ENCODE peak calls at places on chromosomes 2 and 18, in eight cellular contexts. One of them, this sample, is unnamed.

GRCh38 chr2:100757621-100758394 is 62.1 kb upstream of the NPAS2 start:
- DNase-seq in NCI-H1930: no peak
- DNase-seq in activated CD8-positive, alpha-beta T cell treated with anti-CD3 and anti-CD28 coated beads for 36 hours: no peak
- DNase-seq in 8988T: no peak
- DNase-seq in SK-MEL-5: peak
- DNase-seq in ACHN: no peak
- DNase-seq in hepatocyte: peak
- DNase-seq in neural crest cell: no peak
- DNase-seq in this sample: no peak

GRCh38 chr2:177740718-177741117 is 331.9 kb downstream of the PDE11A start:
- DNase-seq in neural crest cell: no peak
- DNase-seq in 8988T: no peak
- DNase-seq in ACHN: no peak
- DNase-seq in SK-MEL-5: no peak
- DNase-seq in activated CD8-positive, alpha-beta T cell treated with anti-CD3 and anti-CD28 coated beads for 36 hours: no peak
- DNase-seq in NCI-H1930: no peak
- DNase-seq in hepatocyte: no peak
- DNase-seq in this sample: no peak

GRCh38 chr2:105618351-105618659 is 126.4 kb upstream of the NCK2 start:
- DNase-seq in NCI-H1930: no peak
- DNase-seq in neural crest cell: no peak
- DNase-seq in SK-MEL-5: no peak
- DNase-seq in hepatocyte: no peak
- DNase-seq in activated CD8-positive, alpha-beta T cell treated with anti-CD3 and anti-CD28 coated beads for 36 hours: peak
- DNase-seq in 8988T: no peak
- DNase-seq in ACHN: no peak
- DNase-seq in this sample: no peak

GRCh38 chr18:61697306-61697909 is 195.4 kb downstream of the RNF152 start:
- DNase-seq in neural crest cell: no peak
- DNase-seq in SK-MEL-5: no peak
- DNase-seq in 8988T: no peak
- DNase-seq in activated CD8-positive, alpha-beta T cell treated with anti-CD3 and anti-CD28 coated beads for 36 hours: no peak
- DNase-seq in hepatocyte: no peak
- DNase-seq in NCI-H1930: no peak
- DNase-seq in ACHN: no peak
- DNase-seq in this sample: no peak

GRCh38 chr2:69582582-69583176 is 60.9 kb downstream of the AAK1 start:
- DNase-seq in SK-MEL-5: peak
- DNase-seq in 8988T: no peak
- DNase-seq in neural crest cell: no peak
- DNase-seq in ACHN: peak
- DNase-seq in activated CD8-positive, alpha-beta T cell treated with anti-CD3 and anti-CD28 coated beads for 36 hours: peak
- DNase-seq in NCI-H1930: no peak
- DNase-seq in hepatocyte: peak
- DNase-seq in this sample: no peak

GRCh38 chr2:232892221-232892620 is 22.2 kb downstream of the SNORC start:
- DNase-seq in SK-MEL-5: no peak
- DNase-seq in ACHN: no peak
- DNase-seq in NCI-H1930: no peak
- DNase-seq in 8988T: no peak
- DNase-seq in neural crest cell: no peak
- DNase-seq in activated CD8-positive, alpha-beta T cell treated with anti-CD3 and anti-CD28 coated beads for 36 hours: no peak
- DNase-seq in hepatocyte: no peak
- DNase-seq in this sample: no peak

GRCh38 chr18:25038261-25038660 is 313.7 kb downstream of the ZNF521 start:
- DNase-seq in ACHN: no peak
- DNase-seq in hepatocyte: no peak
- DNase-seq in 8988T: no peak
- DNase-seq in activated CD8-positive, alpha-beta T cell treated with anti-CD3 and anti-CD28 coated beads for 36 hours: no peak
- DNase-seq in SK-MEL-5: no peak
- DNase-seq in NCI-H1930: peak
- DNase-seq in neural crest cell: peak
- DNase-seq in this sample: no peak

GRCh38 chr2:209162129-209162528 is 261.7 kb upstream of the MAP2 start:
- DNase-seq in NCI-H1930: no peak
- DNase-seq in SK-MEL-5: no peak
- DNase-seq in activated CD8-positive, alpha-beta T cell treated with anti-CD3 and anti-CD28 coated beads for 36 hours: no peak
- DNase-seq in 8988T: no peak
- DNase-seq in ACHN: no peak
- DNase-seq in neural crest cell: no peak
- DNase-seq in hepatocyte: no peak
- DNase-seq in this sample: no peak

GRCh38 chr2:50987914-50988313 is 44.0 kb downstream of the NRXN1 start:
- DNase-seq in 8988T: no peak
- DNase-seq in SK-MEL-5: no peak
- DNase-seq in activated CD8-positive, alpha-beta T cell treated with anti-CD3 and anti-CD28 coated beads for 36 hours: no peak
- DNase-seq in ACHN: no peak
- DNase-seq in NCI-H1930: no peak
- DNase-seq in hepatocyte: no peak
- DNase-seq in neural crest cell: no peak
- DNase-seq in this sample: no peak

GRCh38 chr2:172995323-172996244 is 80.1 kb upstream of the MAP3K20 start:
- DNase-seq in NCI-H1930: no peak
- DNase-seq in hepatocyte: peak
- DNase-seq in neural crest cell: no peak
- DNase-seq in activated CD8-positive, alpha-beta T cell treated with anti-CD3 and anti-CD28 coated beads for 36 hours: no peak
- DNase-seq in SK-MEL-5: peak
- DNase-seq in ACHN: peak
- DNase-seq in 8988T: no peak
- DNase-seq in this sample: peak

GRCh38 chr2:8761529-8762164 is 75.8 kb downstream of the KIDINS220 start:
- DNase-seq in NCI-H1930: no peak
- DNase-seq in ACHN: peak
- DNase-seq in 8988T: peak
- DNase-seq in neural crest cell: no peak
- DNase-seq in hepatocyte: peak
- DNase-seq in activated CD8-positive, alpha-beta T cell treated with anti-CD3 and anti-CD28 coated beads for 36 hours: no peak
- DNase-seq in SK-MEL-5: peak
- DNase-seq in this sample: no peak

GRCh38 chr18:23824704-23825103 is 135.5 kb downstream of the LAMA3 start:
- DNase-seq in 8988T: no peak
- DNase-seq in activated CD8-positive, alpha-beta T cell treated with anti-CD3 and anti-CD28 coated beads for 36 hours: no peak
- DNase-seq in NCI-H1930: no peak
- DNase-seq in neural crest cell: no peak
- DNase-seq in ACHN: peak
- DNase-seq in SK-MEL-5: no peak
- DNase-seq in hepatocyte: peak
- DNase-seq in this sample: no peak

GRCh38 chr2:142892715-142893114 is 15.3 kb downstream of the KYNU start:
- DNase-seq in ACHN: no peak
- DNase-seq in hepatocyte: no peak
- DNase-seq in 8988T: no peak
- DNase-seq in neural crest cell: no peak
- DNase-seq in SK-MEL-5: no peak
- DNase-seq in NCI-H1930: no peak
- DNase-seq in activated CD8-positive, alpha-beta T cell treated with anti-CD3 and anti-CD28 coated beads for 36 hours: no peak
- DNase-seq in this sample: no peak

GRCh38 chr18:28690100-28690499 is 513.2 kb upstream of the CDH2 start:
- DNase-seq in activated CD8-positive, alpha-beta T cell treated with anti-CD3 and anti-CD28 coated beads for 36 hours: no peak
- DNase-seq in ACHN: no peak
- DNase-seq in neural crest cell: no peak
- DNase-seq in hepatocyte: no peak
- DNase-seq in 8988T: no peak
- DNase-seq in SK-MEL-5: no peak
- DNase-seq in NCI-H1930: no peak
- DNase-seq in this sample: no peak

GRCh38 chr2:159606287-159606686 is 10.1 kb downstream of the BAZ2B start:
- DNase-seq in NCI-H1930: no peak
- DNase-seq in hepatocyte: no peak
- DNase-seq in ACHN: no peak
- DNase-seq in SK-MEL-5: no peak
- DNase-seq in neural crest cell: no peak
- DNase-seq in activated CD8-positive, alpha-beta T cell treated with anti-CD3 and anti-CD28 coated beads for 36 hours: no peak
- DNase-seq in 8988T: no peak
- DNase-seq in this sample: no peak

GRCh38 chr2:53859354-53860159 is at the start of gene GPR75:
- DNase-seq in ACHN: peak
- DNase-seq in neural crest cell: no peak
- DNase-seq in hepatocyte: peak
- DNase-seq in SK-MEL-5: no peak
- DNase-seq in NCI-H1930: no peak
- DNase-seq in activated CD8-positive, alpha-beta T cell treated with anti-CD3 and anti-CD28 coated beads for 36 hours: no peak
- DNase-seq in 8988T: no peak
- DNase-seq in this sample: no peak

GRCh38 chr2:8515390-8515761 is 166.5 kb upstream of the ID2 start:
- DNase-seq in ACHN: no peak
- DNase-seq in activated CD8-positive, alpha-beta T cell treated with anti-CD3 and anti-CD28 coated beads for 36 hours: peak
- DNase-seq in NCI-H1930: no peak
- DNase-seq in 8988T: no peak
- DNase-seq in neural crest cell: no peak
- DNase-seq in SK-MEL-5: no peak
- DNase-seq in hepatocyte: no peak
- DNase-seq in this sample: no peak

GRCh38 chr18:24076950-24077349 is 61.9 kb upstream of the CABYR start:
- DNase-seq in SK-MEL-5: no peak
- DNase-seq in ACHN: no peak
- DNase-seq in hepatocyte: no peak
- DNase-seq in NCI-H1930: no peak
- DNase-seq in neural crest cell: no peak
- DNase-seq in 8988T: no peak
- DNase-seq in activated CD8-positive, alpha-beta T cell treated with anti-CD3 and anti-CD28 coated beads for 36 hours: no peak
- DNase-seq in this sample: no peak

GRCh38 chr18:37754141-37754540 is 188.5 kb upstream of the CELF4 start:
- DNase-seq in NCI-H1930: no peak
- DNase-seq in neural crest cell: no peak
- DNase-seq in ACHN: no peak
- DNase-seq in activated CD8-positive, alpha-beta T cell treated with anti-CD3 and anti-CD28 coated beads for 36 hours: no peak
- DNase-seq in hepatocyte: no peak
- DNase-seq in 8988T: no peak
- DNase-seq in SK-MEL-5: no peak
- DNase-seq in this sample: no peak

GRCh38 chr2:131724019-131724418 is 196.3 kb downstream of the CCDC74A start:
- DNase-seq in neural crest cell: no peak
- DNase-seq in SK-MEL-5: no peak
- DNase-seq in 8988T: no peak
- DNase-seq in hepatocyte: no peak
- DNase-seq in activated CD8-positive, alpha-beta T cell treated with anti-CD3 and anti-CD28 coated beads for 36 hours: no peak
- DNase-seq in NCI-H1930: no peak
- DNase-seq in ACHN: no peak
- DNase-seq in this sample: no peak

GRCh38 chr2:95041060-95041823 is 15.7 kb downstream of the MAL start:
- DNase-seq in SK-MEL-5: peak
- DNase-seq in ACHN: no peak
- DNase-seq in activated CD8-positive, alpha-beta T cell treated with anti-CD3 and anti-CD28 coated beads for 36 hours: peak
- DNase-seq in 8988T: no peak
- DNase-seq in neural crest cell: no peak
- DNase-seq in hepatocyte: no peak
- DNase-seq in NCI-H1930: no peak
- DNase-seq in this sample: no peak

GRCh38 chr2:218858138-218858445 is 1.5 kb upstream of the WNT6 start:
- DNase-seq in ACHN: no peak
- DNase-seq in SK-MEL-5: no peak
- DNase-seq in hepatocyte: no peak
- DNase-seq in 8988T: no peak
- DNase-seq in neural crest cell: no peak
- DNase-seq in NCI-H1930: no peak
- DNase-seq in activated CD8-positive, alpha-beta T cell treated with anti-CD3 and anti-CD28 coated beads for 36 hours: no peak
- DNase-seq in this sample: no peak

GRCh38 chr2:177585234-177585863 is 192.8 kb downstream of the AGPS start:
- DNase-seq in NCI-H1930: no peak
- DNase-seq in ACHN: no peak
- DNase-seq in activated CD8-positive, alpha-beta T cell treated with anti-CD3 and anti-CD28 coated beads for 36 hours: no peak
- DNase-seq in hepatocyte: no peak
- DNase-seq in 8988T: no peak
- DNase-seq in neural crest cell: no peak
- DNase-seq in SK-MEL-5: no peak
- DNase-seq in this sample: no peak

GRCh38 chr2:42976400-42976799 is 184.0 kb upstream of the HAAO start:
- DNase-seq in activated CD8-positive, alpha-beta T cell treated with anti-CD3 and anti-CD28 coated beads for 36 hours: no peak
- DNase-seq in NCI-H1930: no peak
- DNase-seq in neural crest cell: no peak
- DNase-seq in 8988T: no peak
- DNase-seq in SK-MEL-5: no peak
- DNase-seq in hepatocyte: no peak
- DNase-seq in ACHN: no peak
- DNase-seq in this sample: no peak

GRCh38 chr18:74196220-74197119 is 48.1 kb downstream of the TIMM21 start:
- DNase-seq in SK-MEL-5: peak
- DNase-seq in 8988T: no peak
- DNase-seq in activated CD8-positive, alpha-beta T cell treated with anti-CD3 and anti-CD28 coated beads for 36 hours: peak
- DNase-seq in ACHN: peak
- DNase-seq in hepatocyte: peak
- DNase-seq in NCI-H1930: peak
- DNase-seq in neural crest cell: peak
- DNase-seq in this sample: peak

GRCh38 chr2:46706264-46706983 is 209.2 kb downstream of the MCFD2 start:
- DNase-seq in ACHN: no peak
- DNase-seq in hepatocyte: no peak
- DNase-seq in NCI-H1930: no peak
- DNase-seq in activated CD8-positive, alpha-beta T cell treated with anti-CD3 and anti-CD28 coated beads for 36 hours: no peak
- DNase-seq in SK-MEL-5: no peak
- DNase-seq in neural crest cell: no peak
- DNase-seq in 8988T: no peak
- DNase-seq in this sample: no peak

GRCh38 chr2:2232167-2232566 is 98.9 kb downstream of the MYT1L start:
- DNase-seq in NCI-H1930: no peak
- DNase-seq in ACHN: no peak
- DNase-seq in 8988T: no peak
- DNase-seq in neural crest cell: no peak
- DNase-seq in SK-MEL-5: no peak
- DNase-seq in hepatocyte: no peak
- DNase-seq in activated CD8-positive, alpha-beta T cell treated with anti-CD3 and anti-CD28 coated beads for 36 hours: no peak
- DNase-seq in this sample: no peak

GRCh38 chr18:49819768-49820662 is 6.7 kb upstream of the ACAA2 start:
- DNase-seq in activated CD8-positive, alpha-beta T cell treated with anti-CD3 and anti-CD28 coated beads for 36 hours: peak
- DNase-seq in ACHN: no peak
- DNase-seq in neural crest cell: no peak
- DNase-seq in NCI-H1930: no peak
- DNase-seq in hepatocyte: no peak
- DNase-seq in 8988T: no peak
- DNase-seq in SK-MEL-5: no peak
- DNase-seq in this sample: no peak

GRCh38 chr2:69830045-69830905 is 815 bp downstream of the GMCL1 start:
- DNase-seq in neural crest cell: peak
- DNase-seq in ACHN: peak
- DNase-seq in hepatocyte: peak
- DNase-seq in activated CD8-positive, alpha-beta T cell treated with anti-CD3 and anti-CD28 coated beads for 36 hours: peak
- DNase-seq in NCI-H1930: no peak
- DNase-seq in SK-MEL-5: peak
- DNase-seq in 8988T: no peak
- DNase-seq in this sample: peak

GRCh38 chr2:33073018-33073417 is 126.3 kb downstream of the LTBP1 start:
- DNase-seq in ACHN: no peak
- DNase-seq in SK-MEL-5: no peak
- DNase-seq in NCI-H1930: no peak
- DNase-seq in activated CD8-positive, alpha-beta T cell treated with anti-CD3 and anti-CD28 coated beads for 36 hours: no peak
- DNase-seq in hepatocyte: no peak
- DNase-seq in neural crest cell: no peak
- DNase-seq in 8988T: no peak
- DNase-seq in this sample: no peak

GRCh38 chr2:238290715-238291549 is 2.5 kb upstream of the PER2 start:
- DNase-seq in NCI-H1930: no peak
- DNase-seq in SK-MEL-5: no peak
- DNase-seq in ACHN: no peak
- DNase-seq in hepatocyte: no peak
- DNase-seq in neural crest cell: no peak
- DNase-seq in activated CD8-positive, alpha-beta T cell treated with anti-CD3 and anti-CD28 coated beads for 36 hours: no peak
- DNase-seq in 8988T: no peak
- DNase-seq in this sample: no peak

GRCh38 chr2:215407596-215408264 is 28.1 kb downstream of the FN1 start:
- DNase-seq in SK-MEL-5: no peak
- DNase-seq in ACHN: no peak
- DNase-seq in 8988T: no peak
- DNase-seq in activated CD8-positive, alpha-beta T cell treated with anti-CD3 and anti-CD28 coated beads for 36 hours: no peak
- DNase-seq in hepatocyte: no peak
- DNase-seq in neural crest cell: no peak
- DNase-seq in NCI-H1930: no peak
- DNase-seq in this sample: no peak